ENCODE peak calls at places on chromosome 5, in six cellular contexts. V is SK-N-SH, I is HCT116, U is H1, R is GM23338, D is GM12878. F is an unnamed sample.
A peak's percentile ranks its signal among the peaks of the same experiment; 100 is the strongest.

GRCh38 chr5:87081511-87082372 is 185.9 kb upstream of the RASA1 start:
- DNase-seq in D (peak; percentile 80), I (no peak), V (no peak), U (no peak), R (no peak), F (peak; percentile 57)

GRCh38 chr5:66230551-66230950 is 86.5 kb downstream of the SREK1 start:
- DNase-seq in I (no peak), U (no peak), R (peak; percentile 70), V (no peak), D (no peak), F (no peak)

GRCh38 chr5:162393555-162393954 is 326.0 kb downstream of the GABRG2 start:
- DNase-seq in I (no peak), R (no peak), U (no peak), V (no peak), D (no peak), F (no peak)

GRCh38 chr5:173152547-173152946 is 8.2 kb downstream of the BNIP1 start:
- DNase-seq in U (no peak), I (no peak), D (no peak), V (no peak), R (no peak), F (no peak)

GRCh38 chr5:88792144-88792840 is 90.7 kb downstream of the MEF2C start:
- DNase-seq in V (no peak), R (no peak), D (no peak), I (no peak), U (no peak), F (no peak)

GRCh38 chr5:150999704-151000452 is 20.5 kb upstream of the GPX3 start:
- DNase-seq in I (no peak), V (no peak), U (no peak), R (no peak), D (no peak), F (no peak)

GRCh38 chr5:80213467-80213866 is 42.4 kb downstream of the SERINC5 start:
- DNase-seq in U (no peak), R (no peak), V (no peak), D (no peak), I (no peak), F (no peak)

GRCh38 chr5:172939045-172939444 is 20.2 kb upstream of the RPL26L1 start:
- DNase-seq in I (peak; percentile 26), V (no peak), U (no peak), D (no peak), R (peak; percentile 82), F (peak; percentile 62)

GRCh38 chr5:131264453-131265200 is 774 bp downstream of the CDC42SE2 start:
- DNase-seq in I (no peak), R (peak; percentile 72), D (no peak), V (peak; percentile 67), U (peak; percentile 3), F (no peak)

GRCh38 chr5:15117691-15118090 is 246.1 kb upstream of the ANKH start:
- DNase-seq in D (no peak), R (no peak), V (no peak), I (no peak), U (no peak), F (no peak)

GRCh38 chr5:52995914-52996313 is 6.8 kb downstream of the ITGA2 start:
- DNase-seq in D (no peak), V (no peak), R (no peak), U (no peak), I (no peak), F (no peak)

GRCh38 chr5:50888754-50889153 is 222.3 kb downstream of the PARP8 start:
- DNase-seq in U (no peak), V (no peak), R (no peak), D (no peak), I (no peak), F (no peak)

GRCh38 chr5:106314221-106314824 is 1356.4 kb downstream of the EFNA5 start:
- DNase-seq in R (no peak), D (no peak), I (no peak), U (no peak), V (no peak), F (no peak)

GRCh38 chr5:86716121-86716520 is 98.4 kb downstream of the COX7C start:
- DNase-seq in I (no peak), U (no peak), V (no peak), R (peak; percentile 32), D (no peak), F (no peak)

GRCh38 chr5:153543288-153543687 is 52.8 kb downstream of the GRIA1 start:
- DNase-seq in D (no peak), I (no peak), U (no peak), V (no peak), R (no peak), F (no peak)

GRCh38 chr5:57174128-57174849 is 430 bp downstream of the GPBP1 start:
- DNase-seq in V (no peak), R (peak; percentile 62), U (no peak), D (no peak), I (no peak), F (no peak)

GRCh38 chr5:157269763-157270272 is 3.9 kb downstream of the CYFIP2 start:
- DNase-seq in V (no peak), D (no peak), I (no peak), R (no peak), U (no peak), F (no peak)

GRCh38 chr5:115962565-115963402 is 509 bp downstream of the LVRN start:
- DNase-seq in D (no peak), V (peak; percentile 72), R (peak; percentile 70), I (no peak), U (no peak), F (no peak)

GRCh38 chr5:68415177-68416085 is 199.9 kb downstream of the PIK3R1 start:
- DNase-seq in D (no peak), U (no peak), V (no peak), R (no peak), I (no peak), F (no peak)

GRCh38 chr5:669111-669841 is 23.9 kb downstream of the TPPP start:
- DNase-seq in R (peak; percentile 80), D (no peak), U (no peak), V (peak; percentile 71), I (no peak), F (peak; percentile 63)

GRCh38 chr5:139131881-139132480 is 66.2 kb downstream of the SIL1 start:
- DNase-seq in I (no peak), R (no peak), V (no peak), D (no peak), U (no peak), F (no peak)

GRCh38 chr5:66209350-66209749 is 65.2 kb downstream of the SREK1 start:
- DNase-seq in D (no peak), V (no peak), I (peak; percentile 75), U (no peak), R (peak; percentile 19), F (no peak)

GRCh38 chr5:427415-428087 is 15.4 kb upstream of the EXOC3 start:
- DNase-seq in D (no peak), R (no peak), U (no peak), I (no peak), V (no peak), F (no peak)

GRCh38 chr5:56480305-56481146 is 247.4 kb upstream of the ANKRD55 start:
- DNase-seq in U (no peak), I (no peak), R (peak; percentile 74), V (peak; percentile 92), D (peak; percentile 9), F (no peak)

GRCh38 chr5:119022017-119022745 is 33.8 kb upstream of the DTWD2 start:
- DNase-seq in I (no peak), D (no peak), R (peak; percentile 58), U (no peak), V (peak; percentile 33), F (no peak)

DNA sequence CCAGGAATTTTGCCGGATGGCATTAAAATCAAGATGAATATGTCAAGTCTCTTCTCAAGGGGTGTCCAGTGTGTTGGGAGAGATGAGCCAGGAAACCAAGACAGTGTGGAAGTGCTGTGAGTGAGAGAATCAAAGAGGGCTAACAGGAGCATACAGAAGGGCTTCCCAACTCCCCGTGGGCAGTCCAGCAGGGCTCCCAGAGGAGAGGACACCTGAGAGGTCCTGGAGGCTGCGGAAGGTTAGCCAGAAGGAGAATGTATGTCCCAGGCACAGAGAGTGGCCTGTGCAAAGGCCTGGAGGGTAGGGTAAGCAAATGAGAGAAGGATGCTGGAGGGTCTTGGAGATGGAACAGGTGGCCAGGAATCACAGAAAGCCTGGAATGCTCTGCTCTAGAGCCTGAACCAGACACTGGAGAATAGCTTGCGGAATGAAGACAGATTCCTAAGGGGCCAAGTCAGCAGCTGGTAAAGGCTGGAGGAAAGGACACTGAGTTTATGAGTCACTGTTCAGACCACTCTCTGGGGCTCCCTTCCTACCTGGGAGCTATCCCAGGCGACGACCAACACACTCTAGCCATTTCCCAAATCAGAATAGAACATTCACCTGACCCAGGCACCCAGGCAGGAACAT is 59.4 kb downstream of the SLC22A5 start:
- DNase-seq in V (no peak), R (no peak), U (no peak), I (no peak), D (no peak), F (no peak)
- TF ChIP-seq POLR2AphosphoS5 in V (no peak), R (no peak), U (no peak), I (no peak), D (no peak), F (no peak)

DNA sequence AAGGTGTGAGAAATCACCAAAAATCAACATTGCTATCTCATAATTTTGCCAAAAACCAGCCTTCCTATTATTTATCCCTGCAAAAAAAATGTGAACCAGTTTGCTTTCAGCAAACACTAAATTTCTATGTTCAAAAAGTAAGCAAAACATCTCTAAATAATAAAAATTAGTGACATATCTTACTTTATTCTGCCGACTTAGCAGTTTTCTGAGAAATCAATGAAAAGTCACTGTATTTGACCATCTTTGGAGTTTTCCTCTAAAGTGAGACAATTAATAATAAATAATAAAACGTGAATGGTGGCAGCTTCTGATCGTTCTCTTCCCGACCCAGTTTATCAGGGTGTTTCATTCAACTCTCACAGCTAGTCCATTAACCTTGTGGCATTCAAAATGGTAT is 158.6 kb upstream of the TARS1 start:
- DNase-seq in D (no peak), I (no peak), R (no peak), U (no peak), V (no peak), F (no peak)
- H2AFZ ChIP-seq in D (no peak overlapping the region), I (no peak overlapping the region), R (no peak overlapping the region), U (no peak overlapping the region), V (peak overlapping the region; percentile 34), F (no peak overlapping the region)

DNA sequence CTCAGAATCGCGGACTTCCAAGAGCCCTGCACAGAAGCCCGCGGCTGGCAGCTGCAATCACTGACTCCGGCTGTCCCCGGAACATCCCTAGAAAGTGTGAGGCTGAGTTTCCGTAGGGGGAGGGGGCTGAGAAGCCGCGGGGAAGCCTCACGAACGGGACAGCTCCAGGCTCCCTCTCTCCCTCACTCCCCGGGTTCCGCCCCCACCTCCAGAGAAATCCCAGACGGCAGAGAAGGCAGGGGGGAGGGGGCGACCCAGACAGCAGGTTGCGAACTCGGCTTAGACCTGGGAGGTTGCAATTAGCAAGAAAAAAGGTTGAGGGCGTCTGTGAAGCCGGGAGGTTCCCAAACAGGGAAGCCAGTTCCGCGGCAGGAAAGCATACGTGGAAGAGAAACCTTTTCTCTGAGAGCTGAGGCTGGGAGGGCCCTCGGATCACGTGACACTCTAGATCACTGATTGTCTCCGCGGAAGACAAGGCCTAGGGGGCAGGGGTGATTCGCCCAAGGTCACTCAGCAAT is 73.8 kb upstream of the CPLX2 start:
- DNase-seq in R (peak; percentile 80), V (peak; percentile 78), D (no peak), I (no peak), U (peak; percentile 36), F (no peak)
- TF ChIP-seq POLR2AphosphoS5 in R (no peak), V (no peak), D (no peak), I (no peak), U (no peak), F (no peak)

DNA sequence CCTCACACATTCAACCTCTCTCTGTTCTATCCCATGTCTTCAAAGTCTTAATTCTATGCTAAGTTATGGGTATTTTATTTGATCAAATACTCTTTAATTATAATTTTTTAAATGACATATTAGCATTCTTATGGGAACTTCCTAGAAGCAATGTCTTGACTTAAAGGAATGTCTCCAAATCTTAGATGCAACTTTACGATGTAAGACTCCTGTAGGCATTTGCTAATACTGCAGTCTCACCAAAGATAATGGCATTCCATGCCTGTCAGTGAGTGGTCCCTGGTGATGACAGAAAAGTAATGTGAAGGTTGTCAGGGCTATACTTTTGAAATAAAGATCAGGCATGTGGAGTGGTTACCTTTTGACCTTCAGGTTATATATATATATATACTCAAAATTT is 1654.2 kb upstream of the WWC1 start:
- DNase-seq in R (peak; percentile 34), U (no peak), I (no peak), D (no peak), V (no peak), F (no peak)
- H2AFZ ChIP-seq in R (no peak overlapping the region), U (no peak overlapping the region), I (no peak overlapping the region), D (no peak overlapping the region), V (no peak overlapping the region), F (no peak overlapping the region)